ENCODE peak calls at places on chromosomes 3 and 15, in eight cellular contexts. H is IMR-90; U is cardiac muscle cell; V is RWPE2; I is AG04450; Z is tibial artery; Q is CD8-positive, alpha-beta T cell; O is PC-3. R is an unnamed sample.
A peak's percentile ranks its signal among the peaks of the same experiment; 100 is the strongest.

GRCh38 chr3:122944671-122945151 is 82.9 kb downstream of the SEMA5B start:
- DNase-seq in H (no peak), U (no peak), V (no peak), I (no peak), Z (no peak), Q (no peak), O (peak; percentile 21), R (no peak)

GRCh38 chr15:27043770-27044169 is 72.8 kb downstream of the GABRG3 start:
- DNase-seq in H (no peak), U (no peak), V (no peak), I (no peak), Z (no peak), Q (no peak), O (no peak), R (no peak)

GRCh38 chr3:24160424-24160823 is 215.3 kb downstream of the NR1D2 start:
- DNase-seq in H (peak; percentile 29), U (peak; percentile 67), V (no peak), I (no peak), Z (no peak), Q (no peak), O (no peak), R (peak; percentile 11)

GRCh38 chr3:136957751-136958288 is at the start of gene IL20RB:
- DNase-seq in H (peak; percentile 61), U (no peak), V (peak; percentile 81), I (no peak), Z (peak; percentile 41), Q (no peak), O (no peak), R (no peak)

GRCh38 chr3:121834079-121834730 is 655 bp downstream of the IQCB1 start:
- DNase-seq in H (peak; percentile 8), U (peak; percentile 26), V (no peak), I (no peak), Z (no peak), Q (no peak), O (peak; percentile 33), R (no peak)

GRCh38 chr3:65576942-65577341 is 461.8 kb downstream of the MAGI1 start:
- DNase-seq in H (peak; percentile 66), U (no peak), V (no peak), I (peak; percentile 4), Z (no peak), Q (no peak), O (peak; percentile 48), R (no peak)

GRCh38 chr15:67563961-67564570 is 21.6 kb downstream of the MAP2K5 start:
- DNase-seq in H (no peak), U (no peak), V (no peak), I (no peak), Z (no peak), Q (no peak), O (no peak), R (no peak)

GRCh38 chr3:79651536-79652065 is 116.2 kb downstream of the ROBO1 start:
- DNase-seq in H (no peak), U (no peak), V (no peak), I (no peak), Z (no peak), Q (no peak), O (no peak), R (no peak)

GRCh38 chr3:12627371-12627770 is 36.5 kb downstream of the RAF1 start:
- DNase-seq in H (no peak), U (no peak), V (no peak), I (no peak), Z (no peak), Q (no peak), O (no peak), R (no peak)

GRCh38 chr15:45399381-45400212 is 21.3 kb upstream of the GATM start:
- DNase-seq in H (peak; percentile 66), U (peak; percentile 67), V (no peak), I (no peak), Z (no peak), Q (no peak), O (peak; percentile 89), R (no peak)

GRCh38 chr3:81277853-81278252 is 483.6 kb downstream of the GBE1 start:
- DNase-seq in H (peak; percentile 4), U (no peak), V (no peak), I (no peak), Z (no peak), Q (no peak), O (peak; percentile 42), R (no peak)

GRCh38 chr3:41200669-41201021 is 1.3 kb downstream of the CTNNB1 start:
- DNase-seq in H (peak; percentile 51), U (peak; percentile 42), V (no peak), I (no peak), Z (peak; percentile 38), Q (peak; percentile 50), O (peak; percentile 39), R (peak; percentile 23)

GRCh38 chr3:59308684-59309083 is 258.9 kb upstream of the CFAP20DC start:
- DNase-seq in H (no peak), U (peak; percentile 19), V (no peak), I (no peak), Z (no peak), Q (no peak), O (no peak), R (no peak)
- TF ChIP-seq CTCF in H (no peak), U (peak; percentile 3), V (no peak), I (no peak), Z (no peak), Q (no peak), O (peak; percentile 36), R (no peak)

GRCh38 chr3:174000675-174001074 is 603.1 kb downstream of the NLGN1 start:
- DNase-seq in H (no peak), U (no peak), V (no peak), I (no peak), Z (no peak), Q (no peak), O (no peak), R (no peak)
- H3K9me3 ChIP-seq in H (no peaks in the 10 kb centered on the region), U (no peaks in the 10 kb centered on the region), V (no peaks in the 10 kb centered on the region), I (no peaks in the 10 kb centered on the region), Z (no peaks in the 10 kb centered on the region), Q (no peaks in the 10 kb centered on the region), O (no peaks in the 10 kb centered on the region), R (no peaks in the 10 kb centered on the region)

GRCh38 chr15:78574944-78575343 is 9.6 kb downstream of the CHRNA5 start:
- DNase-seq in H (no peak), U (no peak), V (no peak), I (no peak), Z (no peak), Q (no peak), O (no peak), R (no peak)

GRCh38 chr15:78567541-78567940 is 2.2 kb downstream of the CHRNA5 start:
- DNase-seq in H (no peak), U (no peak), V (no peak), I (no peak), Z (no peak), Q (no peak), O (peak; percentile 5), R (no peak)

GRCh38 chr15:78565951-78566774 is 843 bp downstream of the CHRNA5 start:
- DNase-seq in H (peak; percentile 3), U (peak; percentile 29), V (no peak), I (no peak), Z (no peak), Q (no peak), O (peak; percentile 56), R (no peak)

GRCh38 chr15:78571382-78571781 is 6.1 kb downstream of the CHRNA5 start:
- DNase-seq in H (no peak), U (no peak), V (no peak), I (no peak), Z (no peak), Q (no peak), O (no peak), R (no peak)

DNA sequence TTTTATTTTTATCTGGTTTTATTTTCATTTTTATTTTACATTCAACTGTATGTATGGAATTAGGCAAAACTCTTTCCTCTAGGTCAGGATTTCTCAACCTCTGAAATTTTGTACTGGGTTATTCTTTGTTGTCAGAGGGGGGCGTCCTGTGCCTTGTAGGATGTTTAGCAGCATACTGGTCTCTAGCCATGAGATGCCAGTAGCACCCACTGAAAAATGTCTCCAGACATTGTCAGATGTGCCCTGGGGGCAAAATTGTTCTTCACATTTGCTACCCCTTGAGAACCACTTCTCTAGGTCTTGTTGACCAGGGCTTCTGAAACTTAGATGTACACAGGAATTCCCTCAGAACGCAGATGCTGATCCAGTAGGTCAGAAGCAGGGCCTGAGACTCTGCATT is 5.4 kb downstream of the CHRNA5 start:
- DNase-seq in H (no peak), U (no peak), V (no peak), I (no peak), Z (no peak), Q (no peak), O (no peak), R (no peak)
- TF ChIP-seq CTCF in H (no peak), U (no peak), V (no peak), I (no peak), Z (no peak), Q (no peak), O (no peak), R (no peak)

GRCh38 chr15:87211547-87211946 is 1045.0 kb downstream of the NTRK3 start:
- DNase-seq in H (no peak), U (no peak), V (no peak), I (no peak), Z (no peak), Q (no peak), O (no peak), R (no peak)

GRCh38 chr15:87212041-87212440 is 1044.5 kb downstream of the NTRK3 start:
- DNase-seq in H (no peak), U (no peak), V (no peak), I (no peak), Z (no peak), Q (no peak), O (peak; percentile 5), R (no peak)

GRCh38 chr15:87215100-87215499 is 1041.4 kb downstream of the NTRK3 start:
- DNase-seq in H (no peak), U (no peak), V (no peak), I (no peak), Z (no peak), Q (no peak), O (no peak), R (no peak)

GRCh38 chr15:87209891-87210649 is 1046.5 kb downstream of the NTRK3 start:
- DNase-seq in H (no peak), U (no peak), V (no peak), I (no peak), Z (no peak), Q (no peak), O (peak; percentile 73), R (no peak)

DNA sequence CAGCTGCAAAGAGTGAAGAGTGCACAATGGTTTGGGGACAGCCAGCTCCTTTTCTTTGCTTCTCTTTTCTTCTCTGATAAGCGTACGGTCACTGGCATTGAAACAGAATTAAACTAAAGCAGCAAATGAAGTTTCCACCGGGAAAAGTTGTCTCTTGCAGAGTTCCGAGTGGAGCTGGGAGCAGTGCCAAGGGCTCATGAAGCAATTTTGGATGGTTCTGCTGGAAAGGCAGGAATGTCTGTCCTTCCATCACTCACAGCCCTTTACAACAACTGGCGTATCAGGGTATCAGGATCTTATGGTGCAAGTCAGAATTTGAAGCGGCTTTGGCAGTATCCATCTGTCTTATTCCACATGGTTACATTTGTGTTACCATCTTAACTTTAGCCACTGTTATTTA is 1042.9 kb downstream of the NTRK3 start:
- DNase-seq in H (no peak), U (no peak), V (no peak), I (no peak), Z (peak; percentile 52), Q (no peak), O (no peak), R (no peak)
- H3K9me3 ChIP-seq in H (peaks cover 8% of the 10 kb centered on the region), U (no peaks in the 10 kb centered on the region), V (no peaks in the 10 kb centered on the region), I (no peaks in the 10 kb centered on the region), Z (no peaks in the 10 kb centered on the region), Q (no peaks in the 10 kb centered on the region), O (no peaks in the 10 kb centered on the region), R (no peaks in the 10 kb centered on the region)

R was measured in adrenal gland.